ENCODE peak calls at places on chromosomes 1 and 21, in four cellular contexts. R is K562, I is HepG2, X is GM12878. F is an unnamed sample.

GRCh38 chr1:100578201-100578600 is 40.3 kb downstream of the GPR88 start:
- DNase-seq in I (no peak), X (no peak), R (no peak), F (no peak)

GRCh38 chr1:197683895-197684553 is 91.3 kb downstream of the DENND1B start:
- DNase-seq in X (no peak), R (no peak), I (no peak), F (peak)

GRCh38 chr1:168811213-168811612 is 82.2 kb upstream of the DPT start:
- DNase-seq in I (peak), R (no peak), X (no peak), F (no peak)

GRCh38 chr1:29856663-29857224 is 620.4 kb downstream of the PTPRU start:
- DNase-seq in R (no peak), X (no peak), I (no peak), F (peak)

GRCh38 chr1:3712573-3713535 is 39.4 kb upstream of the CCDC27 start:
- DNase-seq in R (no peak), X (no peak), I (no peak), F (peak)

GRCh38 chr1:244761279-244761678 is 74.2 kb upstream of the COX20 start:
- DNase-seq in R (no peak), I (no peak), X (no peak), F (peak)

GRCh38 chr1:109908857-109909256 is 1.8 kb upstream of the CSF1 start:
- DNase-seq in X (no peak), I (no peak), R (no peak), F (no peak)

GRCh38 chr1:230634384-230634783 is 7.9 kb upstream of the COG2 start:
- DNase-seq in R (no peak), I (no peak), X (no peak), F (no peak)

GRCh38 chr1:36411674-36412648 is 14.3 kb upstream of the LSM10 start:
- DNase-seq in X (no peak), I (peak), R (peak), F (no peak)

GRCh38 chr1:224851210-224851849 is 78.1 kb upstream of the DNAH14 start:
- DNase-seq in X (peak), I (peak), R (peak), F (peak)

GRCh38 chr21:32364387-32364786 is 28.4 kb downstream of the URB1 start:
- DNase-seq in R (no peak), I (peak), X (no peak), F (no peak)

GRCh38 chr1:203197625-203198024 is 11.1 kb upstream of the CHI3L1 start:
- DNase-seq in R (no peak), I (no peak), X (no peak), F (no peak)

GRCh38 chr1:41482001-41482765 is 2.3 kb downstream of the EDN2 start:
- DNase-seq in I (no peak), R (no peak), X (no peak), F (no peak)

GRCh38 chr21:44908496-44908895 is 12.2 kb downstream of the ITGB2 start:
- DNase-seq in R (no peak), X (no peak), I (no peak), F (no peak)

GRCh38 chr1:151368000-151368744 is 4.3 kb downstream of the SELENBP1 start:
- DNase-seq in R (no peak), I (no peak), X (no peak), F (no peak)

GRCh38 chr21:41207401-41208388 is 39.7 kb downstream of the BACE2 start:
- DNase-seq in R (no peak), I (peak), X (no peak), F (no peak)

GRCh38 chr1:210313046-210313445 is 15.7 kb upstream of the HHAT start:
- DNase-seq in X (no peak), I (no peak), R (no peak), F (no peak)

GRCh38 chr1:41856361-41857285 is 62.1 kb downstream of the HIVEP3 start:
- DNase-seq in I (no peak), R (no peak), X (no peak), F (no peak)

GRCh38 chr21:42598159-42598735 is 55.2 kb upstream of the PDE9A start:
- DNase-seq in I (no peak), X (no peak), R (no peak), F (no peak)

GRCh38 chr1:27659497-27660299 is 12.3 kb downstream of the IFI6 start:
- DNase-seq in X (peak), R (peak), I (peak), F (peak)

GRCh38 chr1:30149226-30149625 is 574.2 kb downstream of the MATN1 start:
- DNase-seq in R (no peak), X (no peak), I (no peak), F (no peak)

GRCh38 chr1:8343464-8344001 is 25.6 kb downstream of the SLC45A1 start:
- DNase-seq in X (no peak), R (no peak), I (peak), F (no peak)

GRCh38 chr1:65193129-65193528 is 45.1 kb downstream of the AK4 start:
- DNase-seq in I (no peak), X (no peak), R (no peak), F (no peak)

GRCh38 chr21:45698493-45698947 is 55.0 kb downstream of the PCBP3 start:
- DNase-seq in X (no peak), R (no peak), I (no peak), F (no peak)

GRCh38 chr21:40768056-40768455 is 78.9 kb downstream of the DSCAM start:
- DNase-seq in X (no peak), I (no peak), R (no peak), F (no peak)

GRCh38 chr1:44947774-44948311 is 38.6 kb downstream of the EIF2B3 start:
- DNase-seq in R (no peak), X (no peak), I (peak), F (no peak)

GRCh38 chr21:36203603-36203889 is 46.9 kb downstream of the DOP1B start:
- DNase-seq in X (peak), I (peak), R (no peak), F (peak)

GRCh38 chr1:185969524-185969991 is 235.4 kb downstream of the HMCN1 start:
- DNase-seq in R (no peak), I (no peak), X (no peak), F (no peak)

GRCh38 chr1:147720557-147720956 is 39.8 kb downstream of the GJA5 start:
- DNase-seq in R (no peak), X (no peak), I (no peak), F (no peak)

GRCh38 chr1:113930499-113931161 is 1.5 kb downstream of the HIPK1 start:
- DNase-seq in R (peak), I (peak), X (no peak), F (peak)

GRCh38 chr1:206476591-206476990 is 6.3 kb downstream of the IKBKE start:
- DNase-seq in I (no peak), X (no peak), R (no peak), F (no peak)

GRCh38 chr1:206478746-206479145 is 8.5 kb downstream of the IKBKE start:
- DNase-seq in X (no peak), R (no peak), I (no peak), F (no peak)

GRCh38 chr1:206477110-206477509 is 6.8 kb downstream of the IKBKE start:
- DNase-seq in I (no peak), X (no peak), R (no peak), F (no peak)

GRCh38 chr1:206477581-206478380 is 7.5 kb downstream of the IKBKE start:
- DNase-seq in R (no peak), I (no peak), X (no peak), F (no peak)

GRCh38 chr1:206476058-206476457 is 5.8 kb downstream of the IKBKE start:
- DNase-seq in X (no peak), I (no peak), R (no peak), F (no peak)
- TF ChIP-seq USF2 in X (no peak), I (no peak), R (no peak), F (no peak)

GRCh38 chr1:235642021-235642942 is 7.3 kb downstream of the GNG4 start:
- DNase-seq in R (peak), X (no peak), I (no peak), F (peak)
- TF ChIP-seq NFIC in R (peak), X (peak), I (no peak), F (no peak)

GRCh38 chr1:174135200-174135599 is 24.1 kb upstream of the RABGAP1L start:
- DNase-seq in R (no peak), I (no peak), X (no peak), F (no peak)
- TF ChIP-seq USF2 in R (no peak), I (no peak), X (no peak), F (no peak)

GRCh38 chr1:37997256-37998088 is 7.7 kb upstream of the SF3A3 start:
- DNase-seq in I (no peak), X (no peak), R (no peak), F (no peak)

GRCh38 chr1:37998913-37999433 is 6.3 kb downstream of the FHL3 start:
- DNase-seq in I (no peak), R (no peak), X (no peak), F (no peak)

GRCh38 chr1:37998089-37998808 is 7.1 kb downstream of the FHL3 start:
- DNase-seq in X (no peak), I (no peak), R (no peak), F (no peak)

GRCh38 chr1:37994886-37995566 is 5.2 kb upstream of the SF3A3 start:
- DNase-seq in X (no peak), R (no peak), I (no peak), F (no peak)

GRCh38 chr1:37995773-37996379 is 6.1 kb upstream of the SF3A3 start:
- DNase-seq in R (no peak), I (no peak), X (no peak), F (peak)
- TF ChIP-seq NFIC in R (no peak), I (no peak), X (no peak), F (no peak)

GRCh38 chr1:95233321-95233736 is 681 bp upstream of the RWDD3 start:
- DNase-seq in R (no peak), I (peak), X (no peak), F (peak)
- TF ChIP-seq USF2 in R (no peak), I (no peak), X (no peak), F (no peak)

F was measured in SK-N-SH.